ENCODE peak calls at places on chromosomes 5 and 9, in seven cellular contexts. A is dermis microvascular lymphatic vessel endothelial cell; C is HFF-Myc; L is germinal center; B is fibroblast of the aortic adventitia; D is iris pigment epithelial cell; O is activated CD4-positive, alpha-beta memory T cell treated with anti-CD3 and anti-CD28 coated beads, Interleukin-2, amount 10 ng/mL, durations not matched to agents 7 days and 5 days. H is an unnamed sample.

GRCh38 chr9:93701494-93702218 is 125.3 kb downstream of the PHF2 start:
- DNase-seq in C (no peak), O (no peak), B (no peak), L (no peak), D (no peak), A (no peak), H (no peak)

GRCh38 chr9:88818495-88819201 is 172.6 kb upstream of the S1PR3 start:
- DNase-seq in O (no peak), A (no peak), B (peak; percentile 67), C (no peak), L (no peak), D (peak; percentile 69), H (peak; percentile 73)

GRCh38 chr9:108479989-108480652 is 375.7 kb downstream of the ACTL7B start:
- DNase-seq in A (no peak), D (no peak), C (no peak), L (no peak), B (no peak), O (no peak), H (no peak)

GRCh38 chr9:130500340-130500771 is 55.6 kb downstream of the ASS1 start:
- DNase-seq in C (no peak), L (no peak), B (no peak), A (no peak), D (no peak), O (no peak), H (no peak)

GRCh38 chr5:95283761-95284511 is 958 bp downstream of the MCTP1 start:
- DNase-seq in C (no peak), B (no peak), A (no peak), D (peak; percentile 25), O (peak; percentile 20), L (peak; percentile 31), H (peak; percentile 69)

GRCh38 chr9:77848428-77848827 is 183.2 kb downstream of the GNAQ start:
- DNase-seq in B (peak; percentile 41), A (no peak), C (no peak), L (no peak), O (no peak), D (no peak), H (no peak)

GRCh38 chr5:36666986-36667385 is 60.6 kb downstream of the SLC1A3 start:
- DNase-seq in D (no peak), O (no peak), B (no peak), C (no peak), L (no peak), A (no peak), H (no peak)

GRCh38 chr9:106310782-106311181 is 552.2 kb upstream of the ZNF462 start:
- DNase-seq in L (no peak), D (no peak), C (no peak), A (no peak), O (no peak), B (no peak), H (no peak)

GRCh38 chr9:85045271-85045670 is 375.7 kb downstream of the NTRK2 start:
- DNase-seq in B (no peak), D (no peak), L (no peak), A (no peak), C (no peak), O (no peak), H (no peak)

GRCh38 chr9:88998911-88999310 is 7.6 kb downstream of the S1PR3 start:
- DNase-seq in L (no peak), B (peak; percentile 84), D (peak; percentile 62), A (no peak), O (no peak), C (no peak), H (no peak)

GRCh38 chr9:128323786-128324185 is 1.1 kb downstream of the COQ4 start:
- DNase-seq in O (no peak), C (no peak), D (peak; percentile 24), A (no peak), L (no peak), B (no peak), H (peak; percentile 40)

GRCh38 chr5:58318468-58318867 is 141.4 kb downstream of the PLK2 start:
- DNase-seq in B (peak; percentile 82), C (peak; percentile 59), O (no peak), D (peak; percentile 58), L (no peak), A (no peak), H (no peak)

GRCh38 chr9:129483467-129484324 is 137.2 kb downstream of the C9orf50 start:
- DNase-seq in D (peak; percentile 95), B (peak; percentile 97), O (no peak), A (no peak), L (no peak), C (no peak), H (peak; percentile 31)

GRCh38 chr9:136403538-136403914 is 3.6 kb upstream of the SNAPC4 start:
- DNase-seq in B (no peak), L (peak; percentile 32), D (no peak), C (no peak), O (peak; percentile 85), A (no peak), H (no peak)

GRCh38 chr5:33736510-33736909 is 155.3 kb downstream of the ADAMTS12 start:
- DNase-seq in A (no peak), O (no peak), C (peak; percentile 50), D (peak; percentile 93), B (peak; percentile 65), L (no peak), H (no peak)

GRCh38 chr5:135242021-135242480 is 157.0 kb downstream of the MACROH2A1 start:
- DNase-seq in A (no peak), C (no peak), B (peak; percentile 47), L (no peak), O (peak; percentile 9), D (no peak), H (no peak)

GRCh38 chr5:176192094-176192721 is 46.0 kb upstream of the SIMC1 start:
- DNase-seq in O (no peak), D (no peak), C (no peak), L (no peak), B (no peak), A (no peak), H (no peak)

GRCh38 chr5:144487761-144488160 is 317.1 kb downstream of the KCTD16 start:
- DNase-seq in O (no peak), B (peak; percentile 43), C (no peak), L (no peak), A (no peak), D (no peak), H (no peak)

GRCh38 chr9:120441446-120442279 is 138.3 kb downstream of the CDK5RAP2 start:
- DNase-seq in O (no peak), C (no peak), A (no peak), L (no peak), D (peak; percentile 96), B (peak; percentile 94), H (no peak)

GRCh38 chr9:72362680-72363139 is 2.3 kb downstream of the ZFAND5 start:
- DNase-seq in C (no peak), A (peak; percentile 66), L (peak; percentile 13), D (peak; percentile 81), B (peak; percentile 84), O (peak; percentile 65), H (peak; percentile 66)

GRCh38 chr5:148909001-148909400 is 82.6 kb downstream of the ADRB2 start:
- DNase-seq in D (peak; percentile 67), B (peak; percentile 57), C (peak; percentile 78), A (peak; percentile 96), O (no peak), L (no peak), H (no peak)

GRCh38 chr5:53936481-53937352 is 373.7 kb downstream of the ARL15 start:
- DNase-seq in A (no peak), O (no peak), D (no peak), C (peak; percentile 36), L (no peak), B (peak; percentile 75), H (no peak)